ENCODE peak calls at places on chromosomes 4 and X, in ten cellular contexts. F is D341Med; S is T-helper 2 cell; R is memory B cell; W is Ammon's horn; V is GF-D8; P is DMS53; H is pancreas; T is activated T-helper 2 cell treated with anti-CD3 and anti-CD28 coated beads, Interferon-gamma antibody, Interleukin-2, Interleukin-4, amounts not matched to agents 10 μg/mL and 5 μg/mL and 100 μg/mL, durations not matched to agents 14 hours and 24 hours and 36 hours; D is GM03348. K is an unnamed sample.

GRCh38 chr4:24659241-24659961 is 75.0 kb upstream of the DHX15 start:
- DNase-seq in T (no peak), W (peak), F (no peak), D (no peak), H (no peak), V (no peak), S (no peak), P (peak), R (no peak), K (no peak)

GRCh38 chr4:107261241-107261874 is 225.2 kb upstream of the DKK2 start:
- DNase-seq in H (no peak), T (no peak), P (peak), S (no peak), F (no peak), W (no peak), V (no peak), R (no peak), D (no peak), K (no peak)

GRCh38 chrX:155263854-155264628 is at the start of gene RAB39B:
- DNase-seq in V (no peak), S (peak), P (peak), T (peak), F (peak), D (peak), W (peak), H (peak), R (peak), K (peak)

GRCh38 chr4:152620218-152620617 is 59.6 kb downstream of the TMEM154 start:
- DNase-seq in D (no peak), R (no peak), W (no peak), T (no peak), H (no peak), V (no peak), S (no peak), F (no peak), P (no peak), K (no peak)

GRCh38 chrX:10611441-10612090 is 8.8 kb downstream of the MID1 start:
- DNase-seq in T (no peak), V (no peak), P (no peak), S (no peak), H (no peak), D (no peak), R (no peak), F (no peak), W (no peak), K (peak)

GRCh38 chr4:9825049-9825448 is 43.6 kb downstream of the DRD5 start:
- DNase-seq in W (no peak), D (no peak), H (no peak), F (no peak), V (no peak), S (no peak), T (peak), P (no peak), R (no peak), K (no peak)

GRCh38 chr4:88960576-88960975 is 96.4 kb downstream of the FAM13A start:
- DNase-seq in S (no peak), V (peak), F (no peak), D (no peak), W (no peak), P (no peak), H (no peak), R (no peak), T (no peak), K (peak)

GRCh38 chrX:124300412-124300811 is 32.0 kb upstream of the TEX13D start:
- DNase-seq in P (no peak), V (no peak), D (no peak), T (no peak), R (no peak), S (peak), H (no peak), W (no peak), F (no peak), K (no peak)

GRCh38 chr4:159052315-159052714 is 50.6 kb upstream of the RAPGEF2 start:
- DNase-seq in F (no peak), T (no peak), S (no peak), W (no peak), H (no peak), V (no peak), P (no peak), R (no peak), D (no peak), K (no peak)

GRCh38 chr4:10180927-10181744 is 64.5 kb upstream of the WDR1 start:
- DNase-seq in F (no peak), W (no peak), S (no peak), P (no peak), R (no peak), T (peak), H (no peak), V (peak), D (peak), K (peak)

GRCh38 chr4:170875868-170876267 is 786.1 kb upstream of the AADAT start:
- DNase-seq in P (peak), T (no peak), S (no peak), W (no peak), H (no peak), D (no peak), F (peak), V (no peak), R (no peak), K (no peak)

GRCh38 chr4:4328840-4329239 is 38.8 kb downstream of the ZBTB49 start:
- DNase-seq in V (no peak), H (no peak), T (no peak), P (no peak), S (no peak), F (no peak), R (no peak), W (no peak), D (no peak), K (no peak)

GRCh38 chrX:12309040-12309732 is 170.9 kb downstream of the FRMPD4 start:
- DNase-seq in H (peak), S (no peak), D (no peak), R (no peak), V (no peak), F (no peak), P (peak), W (no peak), T (no peak), K (no peak)

GRCh38 chr4:153560918-153561317 is 94.8 kb downstream of the TMEM131L start:
- DNase-seq in V (no peak), H (no peak), F (no peak), D (no peak), W (no peak), T (no peak), P (no peak), R (no peak), S (no peak), K (no peak)

GRCh38 chrX:137194164-137194563 is 160.4 kb upstream of the GPR101 start:
- DNase-seq in F (peak), S (no peak), P (peak), H (no peak), W (peak), R (no peak), V (no peak), D (peak), T (no peak), K (peak)

GRCh38 chrX:139126493-139126892 is 404.0 kb upstream of the F9 start:
- DNase-seq in P (peak), F (peak), S (no peak), R (no peak), H (peak), D (no peak), W (no peak), V (peak), T (peak), K (no peak)

GRCh38 chr4:139054791-139055376 is 39.3 kb downstream of the NOCT start:
- DNase-seq in R (no peak), W (no peak), S (no peak), F (no peak), H (no peak), T (no peak), V (no peak), P (no peak), D (peak), K (no peak)

GRCh38 chr4:94626942-94627341 is 130.8 kb upstream of the BMPR1B start:
- DNase-seq in R (no peak), V (no peak), D (no peak), S (no peak), T (no peak), H (no peak), W (no peak), F (no peak), P (no peak), K (no peak)

GRCh38 chrX:50920132-50920531 is 9.6 kb downstream of the BMP15 start:
- DNase-seq in R (no peak), F (no peak), D (no peak), T (no peak), P (peak), H (no peak), V (no peak), S (no peak), W (peak), K (peak)

GRCh38 chrX:73850124-73851013 is 287.4 kb downstream of the CHIC1 start:
- DNase-seq in H (peak), F (peak), P (peak), D (peak), V (no peak), R (no peak), W (no peak), T (no peak), S (no peak), K (peak)

GRCh38 chr4:126144838-126145237 is 830.1 kb downstream of the FAT4 start:
- DNase-seq in T (no peak), H (no peak), V (no peak), P (no peak), S (no peak), R (no peak), F (no peak), D (peak), W (no peak), K (no peak)

GRCh38 chrX:16786791-16787735 is 797 bp downstream of the TXLNG start:
- DNase-seq in H (no peak), S (peak), P (peak), F (peak), D (peak), W (no peak), R (peak), T (peak), V (no peak), K (no peak)

GRCh38 chrX:15848576-15848975 is 6.0 kb downstream of the AP1S2 start:
- DNase-seq in H (no peak), F (no peak), D (no peak), T (no peak), W (no peak), P (no peak), S (no peak), R (no peak), V (no peak), K (no peak)

GRCh38 chr4:51906167-51906647 is 63.3 kb downstream of the DCUN1D4 start:
- DNase-seq in W (peak), F (no peak), P (peak), V (peak), D (no peak), H (no peak), T (no peak), S (no peak), R (no peak), K (peak)

GRCh38 chrX:19616959-19617358 is 101.7 kb upstream of the MAP3K15 start:
- DNase-seq in R (no peak), V (no peak), F (no peak), S (no peak), D (no peak), W (no peak), P (no peak), H (no peak), T (no peak), K (no peak)

GRCh38 chr4:11178433-11178832 is 250.3 kb downstream of the HS3ST1 start:
- DNase-seq in S (no peak), V (no peak), T (no peak), W (no peak), D (no peak), H (no peak), F (no peak), R (no peak), P (no peak), K (no peak)

GRCh38 chr4:85127653-85128052 is 161.2 kb upstream of the WDFY3 start:
- DNase-seq in F (peak), D (peak), P (peak), T (no peak), W (peak), S (no peak), H (peak), V (no peak), R (peak), K (peak)

GRCh38 chr4:5039800-5040199 is 11.5 kb upstream of the STK32B start:
- DNase-seq in F (no peak), W (no peak), H (no peak), V (no peak), T (no peak), D (no peak), S (no peak), P (no peak), R (no peak), K (no peak)

GRCh38 chr4:7487464-7487863 is 52.7 kb upstream of the PSAPL1 start:
- DNase-seq in W (no peak), R (no peak), S (no peak), H (no peak), P (peak), F (peak), V (no peak), D (no peak), T (no peak), K (no peak)

K was measured in endothelial cell of umbilical vein.